ENCODE peak calls at places on chromosomes 2 and 18, in six cellular contexts. I is left ventricle myocardium inferior; Z is lower lobe of right lung; G is CD8-positive, alpha-beta T cell; W is A673; N is mammary epithelial cell. D is an unnamed sample. For H3K4me1 and H3K9me3, the result is how much of the 10 kb centered on the place peaks cover.

GRCh38 chr18:53526092-53526491 is 698.4 kb downstream of the MBD2 start:
- DNase-seq in G (no peak), I (no peak), N (no peak), W (no peak), Z (no peak), D (no peak)

GRCh38 chr2:196239622-196240587 is 68.5 kb upstream of the STK17B start:
- DNase-seq in I (peak), Z (peak), W (peak), N (peak), G (peak), D (peak)

GRCh38 chr2:105294844-105295481 is 34.6 kb downstream of the TGFBRAP1 start:
- DNase-seq in N (peak), W (peak), I (no peak), G (peak), Z (no peak), D (peak)

GRCh38 chr2:74497777-74498499 is 1.5 kb downstream of the LBX2 start:
- DNase-seq in Z (peak), N (no peak), W (no peak), G (no peak), I (no peak), D (no peak)

GRCh38 chr2:146048141-146048540 is 1528.2 kb upstream of the ZEB2 start:
- DNase-seq in I (no peak), W (no peak), N (no peak), G (no peak), Z (no peak), D (no peak)

GRCh38 chr2:235669983-235670962 is 176.4 kb downstream of the AGAP1 start:
- DNase-seq in N (peak), Z (peak), W (peak), G (no peak), I (peak), D (no peak)

GRCh38 chr2:65477590-65477989 is 45.2 kb upstream of the SPRED2 start:
- DNase-seq in W (no peak), Z (no peak), I (no peak), N (no peak), G (no peak), D (no peak)

GRCh38 chr2:54942373-54942772 is 107.9 kb downstream of the RTN4 start:
- DNase-seq in Z (no peak), G (peak), N (no peak), I (no peak), W (no peak), D (no peak)

GRCh38 chr2:37526323-37526722 is 145.1 kb downstream of the CDC42EP3 start:
- DNase-seq in Z (no peak), W (peak), G (no peak), N (peak), I (no peak), D (no peak)

GRCh38 chr2:172172513-172173217 is 70.0 kb upstream of the DLX2 start:
- DNase-seq in W (peak), I (peak), Z (peak), N (peak), G (peak), D (peak)

GRCh38 chr2:102050854-102051391 is 59.2 kb downstream of the IL1R2 start:
- DNase-seq in G (no peak), Z (peak), W (peak), N (no peak), I (peak), D (no peak)

GRCh38 chr18:13760047-13760446 is 33.6 kb downstream of the RNMT start:
- DNase-seq in N (no peak), Z (no peak), I (no peak), W (no peak), G (no peak), D (no peak)

GRCh38 chr18:21513292-21513691 is 87.2 kb downstream of the ESCO1 start:
- DNase-seq in W (no peak), N (no peak), Z (no peak), I (no peak), G (no peak), D (no peak)

GRCh38 chr2:39120771-39121522 is at the start of gene SOS1:
- DNase-seq in N (peak), G (peak), Z (peak), I (peak), W (peak), D (peak)

GRCh38 chr2:170996316-170996715 is 67.3 kb downstream of the GORASP2 start:
- DNase-seq in N (no peak), W (no peak), Z (no peak), G (no peak), I (no peak), D (no peak)

GRCh38 chr2:96970248-96970875 is 16.0 kb downstream of the FAM178B start:
- DNase-seq in N (no peak), I (no peak), W (no peak), Z (peak), G (no peak), D (no peak)

GRCh38 chr2:167132066-167132465 is 243.8 kb downstream of the XIRP2 start:
- DNase-seq in Z (no peak), I (no peak), W (no peak), N (no peak), G (no peak), D (no peak)

GRCh38 chr2:127392133-127392827 is 4.5 kb upstream of the MAP3K2 start:
- DNase-seq in N (peak), I (no peak), Z (no peak), W (no peak), G (no peak), D (no peak)

GRCh38 chr2:9001229-9001628 is 2.3 kb downstream of the MBOAT2 start:
- DNase-seq in I (no peak), G (no peak), Z (no peak), N (peak), W (no peak), D (no peak)

GRCh38 chr2:99977947-99978346 is 164.4 kb downstream of the AFF3 start:
- DNase-seq in Z (no peak), G (no peak), I (no peak), N (peak), W (no peak), D (no peak)

GRCh38 chr2:157927155-157927554 is 51.0 kb upstream of the ACVR1 start:
- DNase-seq in Z (no peak), G (no peak), N (no peak), I (no peak), W (no peak), D (no peak)

GRCh38 chr18:23103449-23103848 is 31.8 kb upstream of the CABLES1 start:
- DNase-seq in W (no peak), G (no peak), I (no peak), Z (no peak), N (no peak), D (no peak)

GRCh38 chr2:149739171-149739879 is 151.8 kb upstream of the MMADHC start:
- DNase-seq in N (peak), W (peak), Z (no peak), G (no peak), I (no peak), D (no peak)

GRCh38 chr2:19488009-19488691 is 129.7 kb upstream of the OSR1 start:
- DNase-seq in Z (no peak), G (no peak), N (peak), I (no peak), W (no peak), D (no peak)

GRCh38 chr2:20565623-20566236 is 85.2 kb downstream of the HS1BP3 start:
- DNase-seq in G (no peak), I (no peak), N (no peak), Z (no peak), W (no peak), D (no peak)

GRCh38 chr2:69588945-69589344 is 54.6 kb downstream of the AAK1 start:
- DNase-seq in G (no peak), N (no peak), W (no peak), Z (no peak), I (no peak), D (no peak)

GRCh38 chr2:183105402-183106134 is 18.7 kb upstream of the NUP35 start:
- DNase-seq in Z (no peak), G (no peak), W (no peak), I (no peak), N (peak), D (no peak)

GRCh38 chr2:33210626-33211025 is 263.9 kb downstream of the LTBP1 start:
- DNase-seq in I (no peak), W (no peak), Z (no peak), G (no peak), N (peak), D (no peak)

GRCh38 chr2:22110244-22110651 is 986.5 kb downstream of the TDRD15 start:
- DNase-seq in I (no peak), N (no peak), Z (no peak), W (peak), G (no peak), D (no peak)

GRCh38 chr18:65352183-65352582 is 398.6 kb upstream of the CDH7 start:
- DNase-seq in W (no peak), I (no peak), G (no peak), N (no peak), Z (no peak), D (no peak)

GRCh38 chr2:144382848-144383247 is 137.1 kb downstream of the ZEB2 start:
- DNase-seq in Z (no peak), I (no peak), N (no peak), G (peak), W (no peak), D (peak)

GRCh38 chr18:23317975-23318675 is 135.0 kb upstream of the RIOK3 start:
- DNase-seq in I (no peak), G (no peak), W (no peak), Z (no peak), N (peak), D (no peak)

GRCh38 chr2:204834716-204835115 is 289.4 kb downstream of the PARD3B start:
- DNase-seq in G (no peak), W (no peak), I (no peak), N (no peak), Z (no peak), D (no peak)

GRCh38 chr2:15119722-15120175 is 441.4 kb downstream of the NBAS start:
- DNase-seq in I (no peak), Z (no peak), G (no peak), N (no peak), W (no peak), D (no peak)

GRCh38 chr2:71691747-71692455 is 238.5 kb downstream of the DYSF start:
- DNase-seq in Z (no peak), G (no peak), I (no peak), W (no peak), N (no peak), D (no peak)

GRCh38 chr18:22826726-22827125 is 106.4 kb upstream of the RBBP8 start:
- DNase-seq in G (no peak), W (no peak), Z (no peak), I (no peak), N (peak), D (no peak)

GRCh38 chr2:178756843-178757242 is 50.4 kb downstream of the TTN start:
- DNase-seq in N (peak), G (no peak), Z (no peak), W (no peak), I (no peak), D (no peak)

GRCh38 chr2:161166538-161167409 is 6.5 kb downstream of the TANK start:
- DNase-seq in Z (no peak), G (peak), W (no peak), N (peak), I (no peak), D (no peak)

GRCh38 chr2:161170917-161171594 is 10.8 kb downstream of the TANK start:
- DNase-seq in W (peak), N (peak), G (no peak), Z (no peak), I (no peak), D (no peak)

GRCh38 chr2:161170377-161170776 is 10.1 kb downstream of the TANK start:
- DNase-seq in Z (no peak), W (peak), N (no peak), I (no peak), G (no peak), D (no peak)

GRCh38 chr2:161171595-161171929 is 11.3 kb downstream of the TANK start:
- DNase-seq in G (no peak), Z (no peak), W (peak), I (no peak), N (peak), D (no peak)

DNA sequence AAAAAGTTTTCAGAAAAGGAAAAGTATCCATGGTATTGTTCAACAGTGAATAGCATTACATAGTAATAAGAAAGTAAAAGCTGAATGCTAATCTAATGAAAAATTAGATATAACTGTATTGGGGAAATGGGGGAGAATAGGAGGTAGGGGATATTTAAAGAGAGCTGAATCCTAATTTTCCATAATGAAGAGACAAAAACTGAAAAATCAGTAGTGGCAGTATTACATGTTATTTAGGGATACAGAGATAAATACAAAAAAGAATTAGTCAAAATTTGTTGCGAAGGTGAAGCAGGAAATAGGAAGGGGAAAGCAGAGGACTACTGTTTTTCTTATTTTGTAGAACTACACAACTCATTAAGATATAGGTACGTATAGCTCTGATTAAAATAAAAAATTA is 9.1 kb downstream of the TANK start:
- DNase-seq in W (no peak), Z (no peak), I (no peak), N (no peak), G (no peak), D (no peak)
- H3K4me1 ChIP-seq in W (under half), Z (half or more), I (half or more), N (under half), G (under half), D (half or more)

GRCh38 chr18:56402872-56403516 is 235.4 kb downstream of the TXNL1 start:
- DNase-seq in N (peak), I (no peak), Z (no peak), W (peak), G (no peak), D (no peak)

DNA sequence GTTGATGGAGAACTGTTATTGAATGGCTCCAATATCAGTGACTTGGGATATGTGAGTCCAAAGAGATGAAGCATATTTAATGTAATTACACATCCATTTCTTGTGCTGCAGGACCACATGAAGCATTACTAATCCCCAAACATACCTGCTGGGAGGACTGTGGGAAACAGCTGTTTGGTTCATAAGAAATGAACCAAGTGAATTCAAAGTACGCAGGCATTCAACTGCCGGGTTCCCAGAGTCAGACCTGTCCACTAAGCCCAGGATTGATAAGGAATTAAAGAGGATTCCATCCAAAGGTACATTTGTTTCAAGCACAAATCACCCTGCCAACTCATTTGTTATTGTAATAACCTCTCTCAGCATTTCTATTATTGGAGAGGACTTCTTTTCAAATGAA is 230.8 kb downstream of the TXNL1 start:
- DNase-seq in N (no peak), Z (no peak), I (no peak), G (no peak), W (no peak), D (no peak)
- H3K9me3 ChIP-seq in N (under half), Z (under half), I (under half), G (under half), W (under half), D (under half)

DNA sequence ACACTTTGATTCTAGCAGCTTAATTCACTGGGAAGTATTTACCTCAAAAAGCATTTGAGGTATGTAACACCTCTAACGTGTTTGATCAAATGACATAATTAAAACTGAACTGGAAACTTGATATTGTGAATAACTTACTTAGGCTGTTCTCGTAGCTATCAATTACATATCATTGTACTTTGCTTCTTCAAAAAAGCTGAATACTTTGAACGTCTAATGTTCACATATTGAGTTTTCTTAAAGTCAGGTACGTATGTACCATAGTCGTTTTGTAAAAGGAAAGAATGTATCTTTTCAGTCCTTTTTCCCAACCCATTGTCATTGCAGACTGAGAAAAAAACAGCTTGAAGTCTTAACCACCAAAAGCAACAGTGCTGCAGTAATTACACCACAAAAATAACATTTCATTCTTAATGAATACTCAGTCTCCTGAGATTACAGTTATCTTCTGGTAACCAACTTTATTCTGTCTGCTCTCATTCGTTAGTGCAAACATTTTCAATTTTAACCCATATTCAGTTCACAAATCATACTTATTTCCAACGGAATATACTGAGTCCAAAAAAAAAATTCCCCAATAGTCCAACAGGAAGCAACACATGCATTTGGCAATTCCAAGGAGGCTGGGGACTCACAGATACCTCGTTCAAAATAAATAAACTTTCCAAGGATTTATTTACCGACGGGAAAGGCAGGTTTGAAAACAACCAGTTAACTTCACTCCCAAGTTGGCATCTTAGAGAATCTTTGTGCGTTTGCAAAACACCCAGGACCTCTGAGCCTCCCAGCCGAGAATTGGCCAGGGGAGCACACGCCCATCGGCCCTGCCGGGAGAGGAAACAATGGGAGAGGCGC is 1.1 kb downstream of the CHN1 start:
- DNase-seq in W (peak), N (no peak), I (no peak), G (no peak), Z (no peak), D (no peak)
- H3K4me1 ChIP-seq in W (under half), N (under half), I (half or more), G (under half), Z (under half), D (under half)

DNA sequence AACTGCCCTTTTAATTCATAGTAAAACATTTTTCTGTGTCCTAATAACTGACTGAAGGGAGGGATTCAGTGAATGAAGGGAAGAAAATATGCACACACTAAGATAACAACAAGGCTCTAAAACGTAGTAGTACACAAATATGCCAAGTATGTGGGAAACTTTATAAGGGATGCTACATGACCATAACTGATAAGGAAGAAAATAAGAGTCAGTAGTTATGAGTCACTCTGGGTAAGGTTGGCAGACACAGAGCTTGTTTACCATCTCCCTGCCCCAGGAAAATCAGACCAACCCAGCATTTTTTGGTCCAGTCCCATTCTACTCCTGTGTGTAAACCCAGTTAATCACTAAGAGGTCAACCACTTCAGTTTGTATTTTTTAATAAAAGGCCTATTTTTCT is 124.2 kb downstream of the RPRM start:
- DNase-seq in G (no peak), W (no peak), I (no peak), Z (no peak), N (peak), D (no peak)
- H3K9me3 ChIP-seq in G (under half), W (under half), I (under half), Z (under half), N (under half), D (under half)

GRCh38 chr18:7921938-7922587 is 354.9 kb downstream of the PTPRM start:
- DNase-seq in Z (no peak), W (no peak), I (no peak), G (no peak), N (peak), D (no peak)
- H3K4me1 ChIP-seq in Z (under half), W (under half), I (under half), G (under half), N (under half), D (under half)

GRCh38 chr18:14905350-14905749 is 157.4 kb downstream of the ANKRD30B start:
- DNase-seq in N (no peak), I (no peak), G (no peak), W (no peak), Z (no peak), D (no peak)

GRCh38 chr18:14905979-14906378 is 158.0 kb downstream of the ANKRD30B start:
- DNase-seq in W (no peak), N (no peak), I (no peak), G (no peak), Z (no peak), D (no peak)

DNA sequence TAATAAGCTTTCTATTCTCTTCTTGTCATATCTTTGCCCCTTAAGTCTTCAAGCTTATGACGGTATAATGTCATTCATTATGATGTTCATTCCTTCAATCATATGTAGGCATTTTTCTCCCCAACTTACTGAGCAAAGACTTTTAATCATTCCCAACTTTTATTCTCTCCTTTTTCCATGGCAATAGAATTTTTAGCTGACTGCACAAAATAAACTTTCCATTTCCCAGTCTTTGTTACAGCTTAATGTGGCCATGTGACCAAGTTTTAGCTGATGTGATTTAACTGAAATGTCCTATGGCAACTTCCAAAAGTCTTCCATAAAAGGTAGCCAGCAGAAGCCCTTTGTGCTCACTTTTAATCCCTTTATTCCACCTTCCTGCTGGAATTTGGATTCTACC is 152.5 kb downstream of the ANKRD30B start:
- DNase-seq in Z (no peak), I (no peak), G (no peak), W (no peak), N (no peak), D (no peak)
- H3K9me3 ChIP-seq in Z (under half), I (under half), G (under half), W (under half), N (under half), D (under half)

DNA sequence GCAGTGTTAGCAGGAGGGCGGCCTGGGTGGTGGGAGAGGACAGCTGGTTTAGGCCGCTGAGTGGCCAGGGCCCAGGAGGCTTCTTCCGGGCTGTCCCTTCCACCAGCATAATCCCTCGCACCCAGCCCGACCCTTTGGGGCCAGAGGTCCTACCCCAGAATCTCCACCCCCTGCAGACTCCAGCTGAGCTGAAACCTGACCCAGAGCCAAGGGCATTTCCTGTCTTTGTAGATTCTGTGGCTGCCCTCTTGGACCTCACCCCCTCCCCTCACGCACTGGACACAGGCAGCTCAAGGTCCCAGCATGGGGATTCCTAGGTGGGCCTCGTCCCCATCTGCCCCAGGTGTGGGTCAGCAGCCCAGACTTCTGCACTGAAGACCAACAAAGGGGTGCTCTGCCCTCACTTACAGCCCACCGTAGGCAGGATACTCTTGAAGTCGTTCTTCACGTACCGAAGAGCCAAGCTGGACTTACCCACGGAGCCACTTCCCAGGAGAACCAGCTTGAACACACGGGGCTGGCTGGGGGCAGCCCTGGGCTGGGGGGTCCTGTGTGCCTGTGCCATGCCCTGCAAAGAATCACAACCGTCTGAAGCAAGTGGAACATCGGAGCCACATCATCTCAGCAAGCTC is 4.8 kb downstream of the RAB17 start:
- DNase-seq in G (no peak), Z (peak), I (no peak), N (no peak), W (no peak), D (no peak)
- H3K4me1 ChIP-seq in G (under half), Z (under half), I (under half), N (under half), W (under half), D (under half)

D was measured in naive thymus-derived CD4-positive, alpha-beta T cell.